ENCODE peak calls at places on chromosomes 13 and 19, in nine cellular contexts. N, M, B, Q, P, D, R, G and O are unnamed samples.

GRCh38 chr13:31110169-31110568 is 51.5 kb downstream of the HSPH1 start:
- DNase-seq in N (no peak), M (no peak), B (no peak), Q (no peak), P (no peak), D (no peak), R (no peak), G (no peak), O (no peak)

GRCh38 chr13:30191491-30192100 is 115.8 kb downstream of the KATNAL1 start:
- DNase-seq in N (no peak), M (no peak), B (no peak), Q (no peak), P (no peak), D (no peak), R (no peak), G (no peak), O (no peak)

GRCh38 chr19:47447470-47448359 is 24.0 kb downstream of the SLC8A2 start:
- DNase-seq in N (peak), M (peak), B (peak), Q (no peak), P (peak), D (peak), R (no peak), G (no peak), O (peak)

GRCh38 chr13:20360041-20360491 is 127.9 kb upstream of the GJB6 start:
- DNase-seq in N (no peak), M (no peak), B (no peak), Q (no peak), P (no peak), D (no peak), R (no peak), G (no peak), O (no peak)

GRCh38 chr19:15265849-15266248 is 33.6 kb upstream of the EPHX3 start:
- DNase-seq in N (no peak), M (no peak), B (no peak), Q (no peak), P (no peak), D (no peak), R (peak), G (peak), O (no peak)

GRCh38 chr19:50554212-50554611 is 14.0 kb downstream of the LRRC4B start:
- DNase-seq in N (no peak), M (no peak), B (no peak), Q (no peak), P (no peak), D (no peak), R (no peak), G (no peak), O (no peak)

GRCh38 chr19:11806354-11807098 is 7.5 kb upstream of the ZNF440 start:
- DNase-seq in N (no peak), M (no peak), B (no peak), Q (no peak), P (no peak), D (no peak), R (no peak), G (no peak), O (no peak)

GRCh38 chr19:30908262-30908771 is 440.9 kb downstream of the TSHZ3 start:
- DNase-seq in N (no peak), M (no peak), B (no peak), Q (no peak), P (no peak), D (no peak), R (no peak), G (no peak), O (no peak)

GRCh38 chr13:100269837-100270236 is 180.9 kb downstream of the PCCA start:
- DNase-seq in N (no peak), M (no peak), B (no peak), Q (no peak), P (no peak), D (no peak), R (no peak), G (no peak), O (no peak)

GRCh38 chr13:62706035-62706434 is 1290.4 kb upstream of the PCDH20 start:
- DNase-seq in N (no peak), M (no peak), B (no peak), Q (no peak), P (no peak), D (no peak), R (no peak), G (no peak), O (no peak)

GRCh38 chr19:12769689-12770088 is 5.7 kb downstream of the HOOK2 start:
- DNase-seq in N (peak), M (no peak), B (peak), Q (no peak), P (no peak), D (peak), R (no peak), G (no peak), O (peak)

GRCh38 chr13:40480012-40480914 is 186.2 kb downstream of the FOXO1 start:
- DNase-seq in N (no peak), M (no peak), B (no peak), Q (no peak), P (no peak), D (no peak), R (no peak), G (no peak), O (no peak)

GRCh38 chr19:50258918-50259372 is 55.5 kb downstream of the MYH14 start:
- DNase-seq in N (peak), M (no peak), B (peak), Q (no peak), P (no peak), D (peak), R (no peak), G (no peak), O (peak)